ENCODE peak calls at places on chromosomes 5 and 9, in five cellular contexts. B is CD8-positive, alpha-beta T cell; U is cardiac muscle cell; N is heart left ventricle; V is stomach. Y is an unnamed sample. For H3K4me1, the result is how much of the 10 kb centered on the place peaks cover.

GRCh38 chr9:6564868-6565267 is 80.7 kb downstream of the GLDC start:
- DNase-seq in B (no peak), U (peak), N (peak), V (no peak), Y (no peak)

GRCh38 chr9:134624827-134625181 is 16.8 kb upstream of the COL5A1 start:
- DNase-seq in B (no peak), U (peak), N (peak), V (no peak), Y (peak)

GRCh38 chr9:114524401-114524800 is 19.1 kb upstream of the WHRN start:
- DNase-seq in N (no peak), U (no peak), V (no peak), B (no peak), Y (no peak)

GRCh38 chr9:37676411-37676830 is 25.7 kb downstream of the FRMPD1 start:
- DNase-seq in V (no peak), U (no peak), B (no peak), N (no peak), Y (no peak)

GRCh38 chr5:108788142-108788541 is 40.4 kb downstream of the FER start:
- DNase-seq in N (peak), B (no peak), V (peak), U (no peak), Y (no peak)

GRCh38 chr5:127587246-127587917 is 61.5 kb upstream of the CTXN3 start:
- DNase-seq in U (no peak), B (no peak), N (no peak), V (no peak), Y (no peak)

GRCh38 chr9:109779711-109780452 is at the start of gene PALM2AKAP2:
- DNase-seq in V (no peak), N (peak), B (no peak), U (peak), Y (no peak)

GRCh38 chr5:147613359-147613758 is 103.5 kb upstream of the DPYSL3 start:
- DNase-seq in U (peak), B (no peak), N (no peak), V (no peak), Y (no peak)

GRCh38 chr5:179204572-179204971 is 140.7 kb downstream of the ADAMTS2 start:
- DNase-seq in B (no peak), N (no peak), V (no peak), U (peak), Y (no peak)

GRCh38 chr9:124251605-124252366 is 6.0 kb upstream of the NEK6 start:
- DNase-seq in V (no peak), U (peak), N (no peak), B (no peak), Y (peak)

GRCh38 chr5:167065784-167066183 is 1225.7 kb upstream of the WWC1 start:
- DNase-seq in U (no peak), N (no peak), V (no peak), B (no peak), Y (no peak)

GRCh38 chr5:95664204-95664786 is 17.7 kb downstream of the RFESD start:
- DNase-seq in N (no peak), V (no peak), B (no peak), U (peak), Y (peak)

GRCh38 chr5:76041863-76042262 is 41.3 kb upstream of the SV2C start:
- DNase-seq in V (no peak), N (no peak), U (no peak), B (no peak), Y (no peak)

GRCh38 chr9:86322973-86323644 is 31.1 kb downstream of the TUT7 start:
- DNase-seq in U (peak), B (no peak), V (no peak), N (no peak), Y (no peak)

GRCh38 chr5:52783226-52783959 is 4.3 kb upstream of the ITGA1 start:
- DNase-seq in B (no peak), N (peak), U (no peak), V (no peak), Y (no peak)

GRCh38 chr5:155655569-155655968 is 642.0 kb downstream of the KIF4B start:
- DNase-seq in U (no peak), N (no peak), V (no peak), B (no peak), Y (no peak)

GRCh38 chr5:127412698-127413097 is 104.7 kb upstream of the PRRC1 start:
- DNase-seq in N (no peak), V (no peak), U (no peak), B (no peak), Y (no peak)

GRCh38 chr5:154159343-154159742 is 31.2 kb upstream of the GALNT10 start:
- DNase-seq in V (no peak), B (no peak), U (peak), N (no peak), Y (no peak)

GRCh38 chr9:137224850-137225694 is at the start of gene CYSRT1:
- DNase-seq in U (no peak), N (no peak), B (no peak), V (peak), Y (peak)

GRCh38 chr9:85994191-85994590 is 53.2 kb downstream of the NAA35 start:
- DNase-seq in N (no peak), B (no peak), V (no peak), U (no peak), Y (no peak)

GRCh38 chr5:60540855-60541805 is 158.8 kb downstream of the DEPDC1B start:
- DNase-seq in B (no peak), V (no peak), U (peak), N (peak), Y (peak)

GRCh38 chr9:752201-752600 is 89.3 kb upstream of the DMRT1 start:
- DNase-seq in N (no peak), U (peak), B (no peak), V (no peak), Y (no peak)

GRCh38 chr9:117704024-117704575 is at the start of gene TLR4:
- DNase-seq in N (peak), V (peak), B (no peak), U (peak), Y (peak)

GRCh38 chr9:134689320-134690181 is 47.9 kb downstream of the COL5A1 start:
- DNase-seq in N (peak), V (peak), U (peak), B (no peak), Y (peak)

GRCh38 chr9:76562511-76562911 is 103.5 kb downstream of the GCNT1 start:
- DNase-seq in N (no peak), U (peak), B (no peak), V (no peak), Y (no peak)
- H3K4me3 ChIP-seq in N (no peak), U (no peak), B (no peak), V (no peak), Y (no peak)

GRCh38 chr5:65969539-65970393 is 43.4 kb downstream of the ERBIN start:
- DNase-seq in U (no peak), B (no peak), N (no peak), V (no peak), Y (no peak)
- H3K4me1 ChIP-seq in U (under half), B (under half), N (under half), V (half or more), Y (under half)

GRCh38 chr5:141420855-141421488 is at the start of gene PCDHGA11:
- DNase-seq in U (peak), B (no peak), V (no peak), N (no peak), Y (peak)
- TF ChIP-seq CTCF in U (peak), B (no peak), V (no peak), N (peak), Y (peak)

GRCh38 chr5:140833993-140834392 is at the start of gene PCDHA7:
- DNase-seq in V (no peak), B (no peak), N (no peak), U (peak), Y (no peak)
- H3K4me3 ChIP-seq in V (peak), B (no peak), N (peak), U (no peak), Y (no peak)

GRCh38 chr5:150413176-150413901 is 629 bp upstream of the CD74 start:
- DNase-seq in U (no peak), N (no peak), B (no peak), V (no peak), Y (no peak)
- H3K4me1 ChIP-seq in U (under half), N (under half), B (under half), V (under half), Y (under half)

GRCh38 chr9:35395076-35395675 is 94.7 kb upstream of the RUSC2 start:
- DNase-seq in N (no peak), V (no peak), U (no peak), B (no peak), Y (no peak)

GRCh38 chr9:35396560-35397215 is 93.2 kb upstream of the RUSC2 start:
- DNase-seq in V (no peak), B (no peak), U (no peak), N (no peak), Y (no peak)

GRCh38 chr9:35398651-35399335 is 91.1 kb upstream of the RUSC2 start:
- DNase-seq in V (no peak), B (no peak), N (no peak), U (no peak), Y (no peak)

GRCh38 chr9:35397923-35398322 is 92.0 kb upstream of the RUSC2 start:
- DNase-seq in V (no peak), B (no peak), U (no peak), N (no peak), Y (no peak)

GRCh38 chr9:35397216-35397698 is 92.7 kb upstream of the RUSC2 start:
- DNase-seq in V (no peak), N (no peak), U (no peak), B (no peak), Y (no peak)
- TF ChIP-seq CTCF in V (no peak), N (no peak), U (no peak), B (no peak), Y (no peak)